ENCODE peak calls at places on chromosome 2, in seven cellular contexts. V is breast epithelium; I is lower lobe of right lung; H is effector memory CD4-positive, alpha-beta T cell; R is mammary epithelial cell; O is cardiac muscle cell; L is right cardiac atrium. M is an unnamed sample. For H3K4me1, the result is how much of the 10 kb centered on the place peaks cover.

GRCh38 chr2:64325852-64326577 is 127.9 kb upstream of the LGALSL start:
- DNase-seq in I (no peak), H (peak), L (no peak), O (no peak), V (no peak), R (peak), M (no peak)

GRCh38 chr2:12987246-12987645 is 270.5 kb downstream of the TRIB2 start:
- DNase-seq in R (no peak), H (no peak), I (no peak), V (no peak), L (no peak), O (no peak), M (no peak)

GRCh38 chr2:12723741-12724463 is 7.2 kb downstream of the TRIB2 start:
- DNase-seq in V (no peak), H (no peak), R (no peak), L (no peak), O (no peak), I (no peak), M (no peak)

GRCh38 chr2:233810385-233810784 is 32.3 kb downstream of the MROH2A start:
- DNase-seq in H (no peak), L (no peak), V (no peak), R (no peak), I (no peak), O (no peak), M (no peak)

GRCh38 chr2:17757321-17757720 is 3.4 kb downstream of the GEN1 start:
- DNase-seq in R (peak), I (no peak), O (no peak), L (no peak), V (no peak), H (no peak), M (peak)

GRCh38 chr2:108589786-108590185 is 55.5 kb downstream of the LIMS1 start:
- DNase-seq in O (no peak), V (no peak), H (no peak), R (no peak), I (no peak), L (no peak), M (no peak)

GRCh38 chr2:51994123-51994788 is 962.3 kb upstream of the NRXN1 start:
- DNase-seq in O (peak), R (no peak), V (no peak), H (no peak), I (no peak), L (no peak), M (no peak)

GRCh38 chr2:157874997-157875719 is 972 bp downstream of the ACVR1 start:
- DNase-seq in I (peak), O (peak), V (no peak), R (peak), H (no peak), L (peak), M (peak)

GRCh38 chr2:121748202-121748601 is 7.2 kb upstream of the TSN start:
- DNase-seq in V (no peak), I (no peak), R (peak), H (no peak), L (no peak), O (peak), M (peak)

GRCh38 chr2:202307690-202308089 is 42.1 kb downstream of the NOP58 start:
- DNase-seq in I (no peak), H (no peak), O (peak), V (no peak), L (no peak), R (no peak), M (peak)

GRCh38 chr2:31107588-31108300 is 30.5 kb downstream of the GALNT14 start:
- DNase-seq in O (peak), V (no peak), L (no peak), I (no peak), R (peak), H (no peak), M (no peak)

GRCh38 chr2:12705742-12706141 is 11.0 kb upstream of the TRIB2 start:
- DNase-seq in I (no peak), H (no peak), O (no peak), R (no peak), L (no peak), V (no peak), M (no peak)

GRCh38 chr2:138637686-138638085 is 136.1 kb downstream of the SPOPL start:
- DNase-seq in H (no peak), I (no peak), L (no peak), V (no peak), R (no peak), O (no peak), M (no peak)

GRCh38 chr2:1620081-1620480 is 124.2 kb downstream of the PXDN start:
- DNase-seq in O (no peak), I (no peak), V (no peak), R (no peak), L (no peak), H (no peak), M (no peak)

GRCh38 chr2:82139979-82140611 is 1835.5 kb upstream of the LRRTM1 start:
- DNase-seq in O (no peak), H (no peak), R (peak), I (no peak), L (no peak), V (no peak), M (no peak)

GRCh38 chr2:203891474-203891873 is 23.9 kb downstream of the CTLA4 start:
- DNase-seq in H (no peak), R (peak), V (no peak), O (no peak), L (no peak), I (no peak), M (no peak)

GRCh38 chr2:219644801-219645480 is 17.5 kb downstream of the SLC4A3 start:
- DNase-seq in I (peak), L (peak), O (peak), H (no peak), V (no peak), R (no peak), M (no peak)

GRCh38 chr2:23073041-23073440 is 311.9 kb upstream of the KLHL29 start:
- DNase-seq in L (no peak), R (no peak), V (no peak), I (no peak), H (no peak), O (no peak), M (no peak)

GRCh38 chr2:23073681-23074080 is 311.3 kb upstream of the KLHL29 start:
- DNase-seq in R (no peak), H (no peak), L (no peak), I (no peak), V (no peak), O (no peak), M (no peak)

GRCh38 chr2:23078799-23079434 is 306.1 kb upstream of the KLHL29 start:
- DNase-seq in I (no peak), H (no peak), V (no peak), R (no peak), O (no peak), L (no peak), M (no peak)

GRCh38 chr2:23077599-23077998 is 307.4 kb upstream of the KLHL29 start:
- DNase-seq in O (no peak), R (peak), L (no peak), H (no peak), V (no peak), I (no peak), M (no peak)
- H3K4me1 ChIP-seq in O (under half), R (under half), L (under half), H (under half), V (under half), I (under half), M (under half)

DNA sequence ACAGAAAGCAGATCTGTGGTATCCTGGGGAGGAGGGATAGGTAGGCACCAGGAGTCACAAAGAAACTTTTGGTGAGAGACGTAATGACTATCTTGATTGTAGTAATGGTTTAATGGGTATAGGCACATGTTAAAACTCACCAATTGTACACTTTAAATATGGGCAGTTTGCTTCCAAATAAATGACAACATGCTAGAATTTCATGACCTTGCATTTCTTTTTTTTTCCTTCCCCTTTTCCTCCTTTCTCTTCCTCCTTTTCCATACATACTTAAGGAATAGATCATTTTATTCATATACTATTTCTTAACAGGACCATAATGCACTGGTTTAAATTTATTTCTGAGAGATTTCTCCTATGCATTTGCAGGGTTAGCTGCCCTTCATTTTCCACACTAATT is 341.8 kb downstream of the TMEM182 start:
- DNase-seq in H (no peak), I (no peak), R (no peak), L (no peak), O (no peak), V (no peak), M (no peak)
- H3K4me3 ChIP-seq in H (no peak), I (no peak), R (no peak), L (no peak), O (no peak), V (no peak), M (no peak)

DNA sequence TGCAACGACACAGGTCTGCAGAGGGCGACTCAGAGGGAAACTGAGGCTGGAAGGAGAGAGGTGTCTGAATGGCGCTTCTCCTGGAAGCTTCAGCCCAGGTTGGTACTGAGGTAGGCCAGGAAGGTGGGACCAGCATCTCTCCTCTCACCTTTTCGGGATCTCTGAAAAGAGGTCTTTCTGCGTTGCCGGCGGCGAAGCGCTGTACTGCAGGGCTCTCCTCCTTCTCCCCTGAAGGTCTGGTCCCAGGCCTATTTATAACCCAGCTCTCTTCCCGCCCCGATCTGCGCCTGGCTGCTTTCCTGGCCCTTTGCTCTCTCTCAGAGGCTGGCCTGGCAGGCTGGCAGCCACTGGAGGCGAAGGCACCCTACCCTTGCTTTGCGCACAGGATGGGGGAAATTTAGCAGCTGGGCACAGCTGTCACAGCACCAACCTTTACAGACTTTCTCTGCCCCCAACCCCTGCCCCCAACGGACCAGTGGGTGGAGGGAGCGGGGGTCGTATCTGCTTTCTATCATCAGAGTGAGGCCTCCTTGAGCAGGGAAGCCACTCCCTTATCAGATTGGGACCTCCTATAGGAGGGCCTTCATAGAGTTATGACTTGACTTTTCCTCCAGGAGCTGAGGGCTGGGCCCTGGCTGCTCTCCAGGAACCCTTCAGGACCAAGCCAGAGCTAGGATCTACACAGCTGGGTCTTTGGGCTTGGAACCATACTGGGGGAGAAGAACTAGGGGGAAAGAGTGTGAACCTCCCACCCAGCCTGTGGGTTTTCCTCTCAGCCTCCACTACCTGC is 1.1 kb downstream of the DYSF start:
- DNase-seq in V (no peak), R (no peak), H (no peak), I (no peak), L (peak), O (peak), M (no peak)
- H3K4me1 ChIP-seq in V (under half), R (half or more), H (under half), I (under half), L (under half), O (half or more), M (under half)

DNA sequence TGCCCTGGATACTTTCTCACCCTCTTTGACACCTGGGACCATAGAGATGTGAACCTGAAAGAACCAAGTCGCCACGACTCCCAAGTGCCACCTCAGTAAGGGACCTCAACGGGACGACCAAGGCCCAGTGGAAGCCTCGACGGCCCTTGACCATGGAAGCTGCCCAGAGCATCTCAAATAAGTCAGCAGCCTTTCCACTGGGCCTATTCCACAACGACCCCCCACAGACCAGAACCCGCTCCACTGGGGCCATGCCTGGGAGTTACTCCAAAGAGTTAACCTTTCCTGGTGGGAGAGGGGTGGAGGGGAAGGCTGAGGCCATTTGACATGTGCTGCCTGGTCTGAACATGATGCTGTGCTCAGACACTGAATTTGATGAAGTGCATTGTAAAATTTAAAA is 146.9 kb downstream of the KLHL29 start:
- DNase-seq in H (no peak), I (no peak), V (no peak), O (no peak), L (peak), R (no peak), M (no peak)
- H3K4me3 ChIP-seq in H (peak), I (no peak), V (no peak), O (no peak), L (no peak), R (no peak), M (no peak)

DNA sequence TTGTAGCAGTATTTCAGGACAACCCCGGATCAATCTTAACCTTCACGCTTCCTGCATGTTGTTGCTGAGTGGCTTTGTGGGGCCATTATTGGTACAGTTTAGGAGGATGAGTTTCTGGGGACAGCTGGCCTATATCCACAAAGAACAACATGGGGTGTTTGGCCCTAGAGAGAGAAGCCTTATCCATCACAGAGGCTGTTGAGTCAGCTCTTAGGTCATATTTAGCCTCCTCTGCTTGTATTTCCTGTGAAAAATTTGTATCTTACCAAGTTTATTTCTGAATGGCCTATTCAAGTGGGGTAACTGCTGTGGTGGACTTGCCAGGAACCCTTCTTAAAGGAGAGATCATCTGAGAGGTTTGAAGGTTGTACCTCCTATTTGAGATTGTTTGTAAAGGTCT is 77.6 kb downstream of the MAP4K4 start:
- DNase-seq in V (no peak), I (no peak), R (no peak), O (no peak), H (no peak), L (no peak), M (no peak)
- H3K4me1 ChIP-seq in V (under half), I (half or more), R (under half), O (under half), H (under half), L (under half), M (under half)

GRCh38 chr2:120465701-120465988 is 119.7 kb downstream of the INHBB start:
- DNase-seq in I (no peak), O (no peak), R (no peak), L (no peak), H (no peak), V (no peak), M (no peak)
- H3K4me3 ChIP-seq in I (no peak), O (no peak), R (no peak), L (no peak), H (no peak), V (no peak), M (no peak)